ENCODE peak calls at places on chromosomes 12 and 14, in eight cellular contexts. B is kidney, R is RWPE1, T is MM.1S, Z is psoas muscle, C is transverse colon, Q is progenitor cell of endocrine pancreas, E is astrocyte. S is an unnamed sample.

GRCh38 chr12:97595423-97595822 is 132.8 kb downstream of the RMST start:
- DNase-seq in B (no peak), R (no peak), T (no peak), Z (no peak), C (no peak), Q (no peak), E (no peak), S (no peak)

GRCh38 chr14:65070710-65071033 is 31.6 kb downstream of the MAX start:
- DNase-seq in B (no peak), R (peak; percentile 37), T (peak; percentile 47), Z (no peak), C (peak; percentile 69), Q (no peak), E (no peak), S (peak; percentile 56)

GRCh38 chr14:76763362-76764041 is 2.2 kb downstream of the VASH1 start:
- DNase-seq in B (no peak), R (no peak), T (no peak), Z (no peak), C (no peak), Q (no peak), E (peak; percentile 37), S (no peak)

GRCh38 chr14:76953196-76953945 is 75.1 kb downstream of the IRF2BPL start:
- DNase-seq in B (peak; percentile 94), R (peak; percentile 82), T (no peak), Z (peak; percentile 75), C (peak; percentile 71), Q (no peak), E (peak; percentile 67), S (peak; percentile 79)

GRCh38 chr14:36553650-36554260 is 28.7 kb downstream of the NKX2-8 start:
- DNase-seq in B (no peak), R (peak; percentile 55), T (peak; percentile 47), Z (no peak), C (no peak), Q (no peak), E (peak; percentile 22), S (peak; percentile 32)

GRCh38 chr12:82176016-82176415 is 182.2 kb downstream of the CCDC59 start:
- DNase-seq in B (no peak), R (no peak), T (no peak), Z (no peak), C (no peak), Q (no peak), E (no peak), S (no peak)

GRCh38 chr12:6330999-6331714 is 10.7 kb downstream of the TNFRSF1A start:
- DNase-seq in B (no peak), R (no peak), T (no peak), Z (no peak), C (no peak), Q (no peak), E (no peak), S (no peak)

GRCh38 chr14:74890262-74890661 is 8.5 kb downstream of the DLST start:
- DNase-seq in B (no peak), R (no peak), T (no peak), Z (no peak), C (no peak), Q (no peak), E (no peak), S (no peak)

GRCh38 chr12:131197490-131197889 is 243.8 kb downstream of the ADGRD1 start:
- DNase-seq in B (no peak), R (no peak), T (no peak), Z (no peak), C (no peak), Q (no peak), E (no peak), S (no peak)

GRCh38 chr12:29844667-29845066 is 60.9 kb upstream of the TMTC1 start:
- DNase-seq in B (no peak), R (no peak), T (no peak), Z (no peak), C (no peak), Q (no peak), E (no peak), S (no peak)

GRCh38 chr12:89507015-89507824 is 17.4 kb downstream of the GALNT4 start:
- DNase-seq in B (no peak), R (no peak), T (no peak), Z (no peak), C (peak; percentile 48), Q (no peak), E (no peak), S (peak; percentile 86)

GRCh38 chr12:113479193-113479577 is 7.5 kb upstream of the LHX5 start:
- DNase-seq in B (no peak), R (no peak), T (no peak), Z (no peak), C (no peak), Q (no peak), E (no peak), S (no peak)

GRCh38 chr12:123113038-123113437 is 37.9 kb downstream of the PITPNM2 start:
- DNase-seq in B (no peak), R (no peak), T (no peak), Z (no peak), C (no peak), Q (no peak), E (no peak), S (no peak)

GRCh38 chr12:48901278-48901677 is 24.0 kb downstream of the FKBP11 start:
- DNase-seq in B (no peak), R (no peak), T (peak; percentile 15), Z (no peak), C (no peak), Q (no peak), E (no peak), S (no peak)

GRCh38 chr14:69527635-69528034 is 43.1 kb downstream of the PLEKHD1 start:
- DNase-seq in B (no peak), R (no peak), T (no peak), Z (no peak), C (no peak), Q (no peak), E (no peak), S (no peak)

GRCh38 chr12:85711735-85712390 is 124.3 kb downstream of the RASSF9 start:
- DNase-seq in B (peak; percentile 41), R (no peak), T (no peak), Z (peak; percentile 37), C (no peak), Q (no peak), E (no peak), S (no peak)

GRCh38 chr14:77961853-77962580 is 162.1 kb downstream of the ADCK1 start:
- DNase-seq in B (no peak), R (no peak), T (no peak), Z (no peak), C (no peak), Q (no peak), E (no peak), S (no peak)

GRCh38 chr12:106892075-106892474 is 63.6 kb upstream of the TMEM263 start:
- DNase-seq in B (no peak), R (peak; percentile 14), T (peak; percentile 16), Z (no peak), C (peak; percentile 73), Q (no peak), E (no peak), S (peak; percentile 9)

GRCh38 chr14:75399819-75400678 is 27.8 kb upstream of the JDP2 start:
- DNase-seq in B (peak; percentile 97), R (peak; percentile 91), T (no peak), Z (peak; percentile 93), C (peak; percentile 94), Q (no peak), E (no peak), S (peak; percentile 88)

DNA sequence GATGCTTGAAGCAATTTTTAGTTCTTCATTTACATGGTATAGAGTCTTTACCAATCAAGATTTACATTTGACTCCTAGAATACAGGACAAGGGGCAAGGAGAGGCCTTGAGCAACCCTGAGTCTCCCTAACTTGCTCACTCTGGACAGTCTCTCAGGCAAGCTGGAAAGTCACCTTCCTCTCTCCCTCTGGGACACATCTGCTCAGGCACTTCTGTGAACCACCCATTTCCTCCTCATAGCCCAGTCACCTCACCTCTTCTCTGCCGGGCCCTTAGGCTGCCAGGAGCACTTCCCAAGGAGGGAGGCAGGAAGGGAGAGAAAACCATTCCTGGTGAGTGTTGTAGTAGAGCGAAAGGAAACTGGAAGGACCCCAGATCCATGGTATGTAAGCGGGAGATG is 202.8 kb downstream of the TTC7B start:
- DNase-seq in B (no peak), R (no peak), T (no peak), Z (no peak), C (no peak), Q (no peak), E (no peak), S (no peak)
- TF ChIP-seq CTCF in B (no peak), R (no peak), T (no peak), Z (no peak), C (no peak), Q (no peak), E (no peak), S (no peak)

GRCh38 chr12:42014972-42015371 is 129.7 kb downstream of the GXYLT1 start:
- DNase-seq in B (no peak), R (no peak), T (no peak), Z (no peak), C (no peak), Q (no peak), E (no peak), S (no peak)
- TF ChIP-seq CTCF in B (no peak), R (no peak), T (no peak), Z (no peak), C (no peak), Q (no peak), E (no peak), S (no peak)

GRCh38 chr12:125079084-125079483 is 13.8 kb downstream of the AACS start:
- DNase-seq in B (no peak), R (no peak), T (no peak), Z (no peak), C (no peak), Q (no peak), E (no peak), S (no peak)

GRCh38 chr12:125079943-125080645 is 14.9 kb downstream of the AACS start:
- DNase-seq in B (no peak), R (peak; percentile 66), T (no peak), Z (peak; percentile 53), C (no peak), Q (no peak), E (no peak), S (no peak)

GRCh38 chr12:125076103-125076502 is 10.9 kb downstream of the AACS start:
- DNase-seq in B (no peak), R (no peak), T (no peak), Z (no peak), C (no peak), Q (no peak), E (no peak), S (no peak)

GRCh38 chr12:125083092-125083491 is 17.9 kb downstream of the AACS start:
- DNase-seq in B (no peak), R (no peak), T (no peak), Z (no peak), C (no peak), Q (no peak), E (no peak), S (no peak)

GRCh38 chr12:125081427-125081826 is 16.2 kb downstream of the AACS start:
- DNase-seq in B (peak; percentile 15), R (no peak), T (no peak), Z (no peak), C (no peak), Q (no peak), E (no peak), S (no peak)
- TF ChIP-seq CTCF in B (no peak), R (no peak), T (no peak), Z (no peak), C (no peak), Q (no peak), E (no peak), S (no peak)

GRCh38 chr12:44930972-44931600 is 55.0 kb upstream of the NELL2 start:
- DNase-seq in B (no peak), R (peak; percentile 41), T (peak; percentile 84), Z (no peak), C (no peak), Q (no peak), E (peak; percentile 34), S (no peak)
- TF ChIP-seq CTCF in B (peak; percentile 56), R (peak; percentile 52), T (peak; percentile 61), Z (peak; percentile 69), C (peak; percentile 57), Q (peak; percentile 75), E (peak; percentile 46), S (peak; percentile 24)

S was measured in Calu3.